ENCODE peak calls at places on chromosomes 7 and 10, in four cellular contexts. N is NCI-H1105 treated with DMSO at 0.1 percent for 48 hours, P is AG09319, I is HL-60. J is an unnamed sample.
A peak's percentile ranks its signal among the peaks of the same experiment; 100 is the strongest.

GRCh38 chr10:32938554-32939061 is 19.4 kb downstream of the ITGB1 start:
- DNase-seq in I (peak; percentile 18), N (peak; percentile 32), P (no peak), J (no peak)

GRCh38 chr7:129295015-129295423 is 70.2 kb downstream of the AHCYL2 start:
- DNase-seq in P (peak; percentile 63), N (no peak), I (peak; percentile 20), J (no peak)

GRCh38 chr10:49001402-49001801 is 61.8 kb upstream of the LRRC18 start:
- DNase-seq in I (no peak), P (no peak), N (no peak), J (no peak)

GRCh38 chr10:87503892-87504291 is 801 bp upstream of the MINPP1 start:
- DNase-seq in N (no peak), P (no peak), I (no peak), J (no peak)

GRCh38 chr10:68331455-68332258 is at the start of gene HNRNPH3:
- DNase-seq in P (peak; percentile 95), I (peak; percentile 97), N (peak; percentile 90), J (peak; percentile 98)

GRCh38 chr7:51324206-51324884 is 7.7 kb upstream of the COBL start:
- DNase-seq in I (peak; percentile 25), P (no peak), N (no peak), J (no peak)

GRCh38 chr10:108303149-108303548 is 1138.6 kb upstream of the SORCS1 start:
- DNase-seq in I (no peak), N (no peak), P (peak; percentile 0), J (no peak)

GRCh38 chr10:117222552-117223412 is 18.1 kb upstream of the SLC18A2 start:
- DNase-seq in N (no peak), P (no peak), I (no peak), J (no peak)

GRCh38 chr10:89207801-89208551 is 859 bp upstream of the CH25H start:
- DNase-seq in I (no peak), N (peak; percentile 9), P (no peak), J (no peak)

GRCh38 chr10:58360412-58361004 is 24.7 kb upstream of the TFAM start:
- DNase-seq in P (no peak), N (no peak), I (no peak), J (no peak)

GRCh38 chr10:52740913-52741675 is 31.5 kb downstream of the MBL2 start:
- DNase-seq in P (no peak), I (peak; percentile 42), N (no peak), J (peak; percentile 79)

GRCh38 chr10:97063983-97064837 is 121.5 kb downstream of the SLIT1 start:
- DNase-seq in I (no peak), N (no peak), P (no peak), J (no peak)

GRCh38 chr10:132899054-132899750 is 43.2 kb downstream of the CFAP46 start:
- DNase-seq in N (no peak), P (no peak), I (no peak), J (no peak)

GRCh38 chr10:114349505-114350211 is 54.6 kb downstream of the AFAP1L2 start:
- DNase-seq in P (no peak), I (no peak), N (no peak), J (no peak)

GRCh38 chr10:91311601-91312000 is 91.1 kb downstream of the PCGF5 start:
- DNase-seq in N (no peak), P (peak; percentile 68), I (no peak), J (no peak)

GRCh38 chr7:37642028-37642540 is 41.5 kb upstream of the GPR141 start:
- DNase-seq in P (no peak), I (no peak), N (no peak), J (no peak)

GRCh38 chr10:61124748-61125147 is 180.8 kb upstream of the RHOBTB1 start:
- DNase-seq in P (no peak), I (no peak), N (no peak), J (no peak)

GRCh38 chr10:23694446-23694920 is 255.6 kb downstream of the OTUD1 start:
- DNase-seq in N (peak; percentile 1), I (no peak), P (no peak), J (no peak)

GRCh38 chr7:127809285-127809702 is 157.3 kb downstream of the SND1 start:
- DNase-seq in N (no peak), P (no peak), I (no peak), J (no peak)

GRCh38 chr7:111012799-111013675 is 77.9 kb upstream of the LRRN3 start:
- DNase-seq in N (no peak), P (no peak), I (peak; percentile 6), J (no peak)

GRCh38 chr7:117041007-117041406 is 87.7 kb downstream of the ST7 start:
- DNase-seq in I (no peak), N (no peak), P (no peak), J (no peak)

GRCh38 chr7:82598958-82599357 is 155.4 kb upstream of the CACNA2D1 start:
- DNase-seq in I (no peak), N (no peak), P (no peak), J (no peak)

J was measured in vagina.